ENCODE peak calls at places on chromosome 7, in eight cellular contexts. One of them, this sample, is unnamed.

GRCh38 chr7:21169667-21170605 is 257.9 kb upstream of the SP4 start:
- DNase-seq in RWPE1: peak; percentile 72
- DNase-seq in HCT116: no peak
- DNase-seq in H54: no peak
- DNase-seq in activated CD4-positive, alpha-beta T cell treated with anti-CD3 and anti-CD28 coated beads for 24 hours: no peak
- DNase-seq in body of pancreas: no peak
- DNase-seq in stimulated activated CD8-positive, alpha-beta memory T cell treated with anti-CD3 and anti-CD28 coated beads, Interleukin-4, amount 100 ng/mL, for 24 hours: no peak
- DNase-seq in HS-27A: no peak
- DNase-seq in this sample: no peak

GRCh38 chr7:138226001-138226476 is 149.8 kb downstream of the AKR1D1 start:
- DNase-seq in RWPE1: no peak
- DNase-seq in HCT116: no peak
- DNase-seq in H54: no peak
- DNase-seq in activated CD4-positive, alpha-beta T cell treated with anti-CD3 and anti-CD28 coated beads for 24 hours: no peak
- DNase-seq in body of pancreas: peak; percentile 11
- DNase-seq in stimulated activated CD8-positive, alpha-beta memory T cell treated with anti-CD3 and anti-CD28 coated beads, Interleukin-4, amount 100 ng/mL, for 24 hours: no peak
- DNase-seq in HS-27A: no peak
- DNase-seq in this sample: no peak

GRCh38 chr7:44311561-44312495 is 13.6 kb downstream of the CAMK2B start:
- DNase-seq in RWPE1: no peak
- DNase-seq in HCT116: no peak
- DNase-seq in H54: no peak
- DNase-seq in activated CD4-positive, alpha-beta T cell treated with anti-CD3 and anti-CD28 coated beads for 24 hours: no peak
- DNase-seq in body of pancreas: no peak
- DNase-seq in stimulated activated CD8-positive, alpha-beta memory T cell treated with anti-CD3 and anti-CD28 coated beads, Interleukin-4, amount 100 ng/mL, for 24 hours: no peak
- DNase-seq in HS-27A: no peak
- DNase-seq in this sample: no peak

GRCh38 chr7:157177333-157177993 is 38.7 kb downstream of the UBE3C start:
- DNase-seq in RWPE1: no peak
- DNase-seq in HCT116: no peak
- DNase-seq in H54: no peak
- DNase-seq in activated CD4-positive, alpha-beta T cell treated with anti-CD3 and anti-CD28 coated beads for 24 hours: no peak
- DNase-seq in body of pancreas: no peak
- DNase-seq in stimulated activated CD8-positive, alpha-beta memory T cell treated with anti-CD3 and anti-CD28 coated beads, Interleukin-4, amount 100 ng/mL, for 24 hours: no peak
- DNase-seq in HS-27A: no peak
- DNase-seq in this sample: no peak

GRCh38 chr7:108083980-108084379 is 46.2 kb downstream of the LAMB4 start:
- DNase-seq in RWPE1: no peak
- DNase-seq in HCT116: no peak
- DNase-seq in H54: no peak
- DNase-seq in activated CD4-positive, alpha-beta T cell treated with anti-CD3 and anti-CD28 coated beads for 24 hours: no peak
- DNase-seq in body of pancreas: no peak
- DNase-seq in stimulated activated CD8-positive, alpha-beta memory T cell treated with anti-CD3 and anti-CD28 coated beads, Interleukin-4, amount 100 ng/mL, for 24 hours: no peak
- DNase-seq in HS-27A: no peak
- DNase-seq in this sample: no peak

GRCh38 chr7:137527634-137528033 is 184.1 kb upstream of the PTN start:
- DNase-seq in RWPE1: no peak
- DNase-seq in HCT116: no peak
- DNase-seq in H54: no peak
- DNase-seq in activated CD4-positive, alpha-beta T cell treated with anti-CD3 and anti-CD28 coated beads for 24 hours: no peak
- DNase-seq in body of pancreas: no peak
- DNase-seq in stimulated activated CD8-positive, alpha-beta memory T cell treated with anti-CD3 and anti-CD28 coated beads, Interleukin-4, amount 100 ng/mL, for 24 hours: no peak
- DNase-seq in HS-27A: no peak
- DNase-seq in this sample: no peak

GRCh38 chr7:127447326-127447945 is 54.9 kb upstream of the ZNF800 start:
- DNase-seq in RWPE1: no peak
- DNase-seq in HCT116: peak; percentile 74
- DNase-seq in H54: peak; percentile 38
- DNase-seq in activated CD4-positive, alpha-beta T cell treated with anti-CD3 and anti-CD28 coated beads for 24 hours: peak; percentile 23
- DNase-seq in body of pancreas: peak; percentile 10
- DNase-seq in stimulated activated CD8-positive, alpha-beta memory T cell treated with anti-CD3 and anti-CD28 coated beads, Interleukin-4, amount 100 ng/mL, for 24 hours: peak; percentile 19
- DNase-seq in HS-27A: no peak
- DNase-seq in this sample: peak; percentile 48

GRCh38 chr7:44067064-44067951 is 1.9 kb upstream of the PGAM2 start:
- DNase-seq in RWPE1: no peak
- DNase-seq in HCT116: no peak
- DNase-seq in H54: no peak
- DNase-seq in activated CD4-positive, alpha-beta T cell treated with anti-CD3 and anti-CD28 coated beads for 24 hours: no peak
- DNase-seq in body of pancreas: no peak
- DNase-seq in stimulated activated CD8-positive, alpha-beta memory T cell treated with anti-CD3 and anti-CD28 coated beads, Interleukin-4, amount 100 ng/mL, for 24 hours: no peak
- DNase-seq in HS-27A: no peak
- DNase-seq in this sample: no peak

GRCh38 chr7:157612664-157613561 is 276.1 kb downstream of the DNAJB6 start:
- DNase-seq in RWPE1: no peak
- DNase-seq in HCT116: no peak
- DNase-seq in H54: no peak
- DNase-seq in activated CD4-positive, alpha-beta T cell treated with anti-CD3 and anti-CD28 coated beads for 24 hours: peak; percentile 37
- DNase-seq in body of pancreas: peak; percentile 16
- DNase-seq in stimulated activated CD8-positive, alpha-beta memory T cell treated with anti-CD3 and anti-CD28 coated beads, Interleukin-4, amount 100 ng/mL, for 24 hours: peak; percentile 39
- DNase-seq in HS-27A: no peak
- DNase-seq in this sample: peak; percentile 46